ENCODE peak calls at places on chromosome 15, in four cellular contexts. R is LoVo, O is esophagus squamous epithelium, W is progenitor cell of endocrine pancreas. P is an unnamed sample.

GRCh38 chr15:74427607-74428441 is 5.9 kb downstream of the SEMA7A start:
- DNase-seq in R (no peak), O (no peak), W (no peak), P (no peak)

GRCh38 chr15:78082743-78083110 is 5.2 kb upstream of the TBC1D2B start:
- DNase-seq in R (no peak), O (no peak), W (no peak), P (no peak)

GRCh38 chr15:40929730-40930429 is 740 bp downstream of the DLL4 start:
- DNase-seq in R (peak), O (no peak), W (peak), P (no peak)

GRCh38 chr15:72231066-72231846 is at the start of gene PKM:
- DNase-seq in R (peak), O (peak), W (peak), P (peak)

GRCh38 chr15:77753238-77753873 is 120.6 kb upstream of the LINGO1 start:
- DNase-seq in R (peak), O (no peak), W (peak), P (no peak)

GRCh38 chr15:70762469-70763119 is 764 bp downstream of the UACA start:
- DNase-seq in R (peak), O (no peak), W (peak), P (no peak)

GRCh38 chr15:65767895-65768294 is 24.2 kb downstream of the DENND4A start:
- DNase-seq in R (no peak), O (no peak), W (no peak), P (no peak)

GRCh38 chr15:31280037-31280830 is 46.4 kb upstream of the KLF13 start:
- DNase-seq in R (no peak), O (no peak), W (peak), P (no peak)

GRCh38 chr15:50119063-50119700 is at the start of gene ATP8B4:
- DNase-seq in R (no peak), O (no peak), W (no peak), P (no peak)

GRCh38 chr15:29910068-29910467 is 87.8 kb upstream of the TJP1 start:
- DNase-seq in R (peak), O (no peak), W (no peak), P (no peak)

GRCh38 chr15:39054128-39054732 is 489.6 kb upstream of the RASGRP1 start:
- DNase-seq in R (no peak), O (no peak), W (no peak), P (no peak)

GRCh38 chr15:35724626-35725025 is 178.7 kb upstream of the DPH6 start:
- DNase-seq in R (no peak), O (no peak), W (no peak), P (no peak)

GRCh38 chr15:59792359-59792758 is 103.2 kb upstream of the BNIP2 start:
- DNase-seq in R (no peak), O (no peak), W (no peak), P (no peak)

GRCh38 chr15:77839970-77840609 is 207.4 kb upstream of the LINGO1 start:
- DNase-seq in R (no peak), O (no peak), W (no peak), P (no peak)

GRCh38 chr15:74950078-74951000 is 6.2 kb downstream of the RPP25 start:
- DNase-seq in R (peak), O (no peak), W (peak), P (no peak)

GRCh38 chr15:76577879-76578512 is 241.4 kb downstream of the ISL2 start:
- DNase-seq in R (no peak), O (no peak), W (no peak), P (no peak)

GRCh38 chr15:82021021-82021420 is 24.8 kb downstream of the MEX3B start:
- DNase-seq in R (no peak), O (no peak), W (no peak), P (no peak)

GRCh38 chr15:76696840-76697239 is 208.3 kb downstream of the SCAPER start:
- DNase-seq in R (no peak), O (no peak), W (no peak), P (no peak)

GRCh38 chr15:42094512-42094963 is at the start of gene PLA2G4D:
- DNase-seq in R (peak), O (no peak), W (no peak), P (no peak)

GRCh38 chr15:77059761-77060345 is 11.1 kb downstream of the TSPAN3 start:
- DNase-seq in R (no peak), O (no peak), W (no peak), P (no peak)

GRCh38 chr15:99566157-99566900 is 545 bp downstream of the MEF2A start:
- DNase-seq in R (no peak), O (no peak), W (peak), P (no peak)

GRCh38 chr15:89483079-89483478 is 13.3 kb downstream of the RHCG start:
- DNase-seq in R (no peak), O (no peak), W (no peak), P (no peak)

GRCh38 chr15:73630030-73630429 is 3.2 kb downstream of the NPTN start:
- DNase-seq in R (no peak), O (no peak), W (no peak), P (no peak)

GRCh38 chr15:44295909-44296420 is 7.4 kb downstream of the GOLM2 start:
- DNase-seq in R (no peak), O (no peak), W (no peak), P (no peak)

P was measured in 8988T.